ENCODE peak calls at places on chromosomes 12 and 14, in four cellular contexts. W is T-helper 2 cell, M is skeletal muscle cell, N is cardiac muscle cell. S is an unnamed sample.

GRCh38 chr12:113174461-113175384 is 10.6 kb downstream of the DDX54 start:
- DNase-seq in W (peak), M (no peak), N (peak), S (peak)

GRCh38 chr12:107554941-107555340 is 130.7 kb upstream of the PWP1 start:
- DNase-seq in W (no peak), M (no peak), N (no peak), S (peak)

GRCh38 chr12:110312581-110313360 is 31.7 kb downstream of the ATP2A2 start:
- DNase-seq in W (peak), M (no peak), N (no peak), S (no peak)

GRCh38 chr14:68768316-68768715 is 24.6 kb downstream of the ZFP36L1 start:
- DNase-seq in W (no peak), M (no peak), N (no peak), S (no peak)

GRCh38 chr14:51202914-51203665 is 37.0 kb upstream of the TMX1 start:
- DNase-seq in W (no peak), M (no peak), N (no peak), S (no peak)

GRCh38 chr12:113684053-113684907 is 212.6 kb upstream of the LHX5 start:
- DNase-seq in W (no peak), M (no peak), N (no peak), S (no peak)

GRCh38 chr14:55762595-55763232 is 182.7 kb downstream of the KTN1 start:
- DNase-seq in W (peak), M (no peak), N (no peak), S (no peak)

GRCh38 chr12:18275974-18276373 is 14.7 kb downstream of the PIK3C2G start:
- DNase-seq in W (no peak), M (peak), N (peak), S (no peak)

GRCh38 chr14:103021817-103022668 is 35.3 kb downstream of the CDC42BPB start:
- DNase-seq in W (no peak), M (no peak), N (no peak), S (no peak)

GRCh38 chr14:99891900-99892299 is 98.7 kb downstream of the EML1 start:
- DNase-seq in W (peak), M (no peak), N (no peak), S (no peak)

GRCh38 chr14:30210630-30211029 is 283.0 kb upstream of the PRKD1 start:
- DNase-seq in W (no peak), M (no peak), N (no peak), S (no peak)

S was measured in osteocyte.